ENCODE peak calls at places on chromosomes 13 and 19, in four cellular contexts. C is CD8-positive, alpha-beta T cell; S is heart right ventricle; J is lower lobe of right lung. M is an unnamed sample. For H3K36me3, the result is how much of the 10 kb centered on the place peaks cover.

GRCh38 chr19:14370169-14370998 is 10.9 kb upstream of the ADGRE5 start:
- DNase-seq in S (no peak), J (peak), C (peak), M (no peak)

GRCh38 chr19:18414504-18415176 is 4.6 kb upstream of the SSBP4 start:
- DNase-seq in C (no peak), J (peak), S (no peak), M (no peak)

GRCh38 chr13:90706631-90707030 is 640.9 kb upstream of the MIR17HG start:
- DNase-seq in J (no peak), C (no peak), S (no peak), M (no peak)

GRCh38 chr13:101452519-101453485 is at the start of gene ITGBL1:
- DNase-seq in J (no peak), S (peak), C (no peak), M (no peak)

GRCh38 chr19:39582442-39582841 is 19.9 kb upstream of the LGALS13 start:
- DNase-seq in C (no peak), S (no peak), J (no peak), M (no peak)

GRCh38 chr19:47719047-47719885 is 6.0 kb downstream of the EHD2 start:
- DNase-seq in C (no peak), S (peak), J (peak), M (peak)

GRCh38 chr13:26771796-26772195 is 11.2 kb upstream of the GPR12 start:
- DNase-seq in C (no peak), S (no peak), J (no peak), M (no peak)

GRCh38 chr13:107642841-107643240 is 572.5 kb downstream of the LIG4 start:
- DNase-seq in S (no peak), J (no peak), C (no peak), M (no peak)

GRCh38 chr19:15249560-15249874 is 17.3 kb upstream of the EPHX3 start:
- DNase-seq in S (no peak), C (no peak), J (no peak), M (no peak)

GRCh38 chr13:105543742-105544141 is 991.7 kb downstream of the EFNB2 start:
- DNase-seq in J (no peak), C (no peak), S (no peak), M (no peak)

GRCh38 chr13:35693142-35693784 is 216.8 kb upstream of the MAB21L1 start:
- DNase-seq in J (no peak), S (no peak), C (no peak), M (no peak)

GRCh38 chr19:28039677-28040381 is 1173.1 kb downstream of the UQCRFS1 start:
- DNase-seq in J (no peak), S (no peak), C (no peak), M (no peak)

GRCh38 chr19:3459322-3459881 is 20.9 kb downstream of the SMIM24 start:
- DNase-seq in C (no peak), J (peak), S (peak), M (peak)

GRCh38 chr19:55287361-55288079 is 3.7 kb downstream of the BRSK1 start:
- DNase-seq in S (no peak), J (no peak), C (no peak), M (no peak)

GRCh38 chr19:38434549-38435051 is 1.1 kb downstream of the RYR1 start:
- DNase-seq in C (no peak), J (no peak), S (peak), M (no peak)

GRCh38 chr19:35165200-35166058 is 10.9 kb downstream of the FXYD5 start:
- DNase-seq in S (no peak), C (no peak), J (no peak), M (no peak)

GRCh38 chr19:1076951-1077350 is 10.0 kb downstream of the ARHGAP45 start:
- DNase-seq in J (peak), C (peak), S (peak), M (no peak)

GRCh38 chr13:109454167-109454917 is 332.0 kb downstream of the IRS2 start:
- DNase-seq in J (no peak), S (no peak), C (no peak), M (no peak)

GRCh38 chr19:35207391-35207871 is 21.1 kb downstream of the FAM187B start:
- DNase-seq in J (no peak), C (peak), S (no peak), M (no peak)

GRCh38 chr19:54436031-54436523 is 12.9 kb upstream of the LENG8 start:
- DNase-seq in C (no peak), J (no peak), S (no peak), M (no peak)

GRCh38 chr19:3586124-3586626 is 897 bp downstream of the GIPC3 start:
- DNase-seq in S (no peak), C (peak), J (no peak), M (no peak)

GRCh38 chr13:113283904-113284303 is 13.1 kb upstream of the LAMP1 start:
- DNase-seq in S (no peak), C (no peak), J (no peak), M (no peak)

GRCh38 chr19:6414793-6415591 is 9.6 kb downstream of the KHSRP start:
- DNase-seq in J (no peak), C (no peak), S (no peak), M (no peak)

GRCh38 chr19:10766681-10767201 is 48.9 kb downstream of the DNM2 start:
- DNase-seq in C (no peak), J (no peak), S (peak), M (no peak)

GRCh38 chr13:40597735-40598365 is 68.6 kb downstream of the FOXO1 start:
- DNase-seq in S (no peak), J (peak), C (no peak), M (no peak)

GRCh38 chr19:4896372-4896771 is 6.3 kb downstream of the ARRDC5 start:
- DNase-seq in S (no peak), C (no peak), J (no peak), M (no peak)

GRCh38 chr19:44987148-44987675 is 14.1 kb upstream of the RELB start:
- DNase-seq in C (no peak), S (no peak), J (no peak), M (no peak)

GRCh38 chr13:50153401-50153800 is 138.2 kb downstream of the KCNRG start:
- DNase-seq in C (no peak), J (no peak), S (no peak), M (no peak)

GRCh38 chr19:10353793-10354391 is 14.5 kb upstream of the ICAM3 start:
- DNase-seq in C (peak), J (no peak), S (peak), M (no peak)

GRCh38 chr13:102631198-102631597 is 34.4 kb downstream of the TPP2 start:
- DNase-seq in J (no peak), S (no peak), C (no peak), M (no peak)
- H3K36me3 ChIP-seq in J (half or more), S (half or more), C (half or more), M (under half)

GRCh38 chr13:45721203-45721731 is 19.1 kb downstream of the CBY2 start:
- DNase-seq in J (no peak), C (no peak), S (no peak), M (no peak)

GRCh38 chr13:45715351-45715750 is 13.2 kb downstream of the CBY2 start:
- DNase-seq in C (no peak), J (no peak), S (no peak), M (no peak)

GRCh38 chr13:45717324-45717723 is 15.2 kb downstream of the CBY2 start:
- DNase-seq in J (no peak), C (no peak), S (no peak), M (no peak)

GRCh38 chr13:45718992-45719391 is 16.9 kb downstream of the CBY2 start:
- DNase-seq in J (no peak), S (no peak), C (no peak), M (peak)

GRCh38 chr13:45718063-45718462 is 15.9 kb downstream of the CBY2 start:
- DNase-seq in J (no peak), S (no peak), C (no peak), M (no peak)
- TF ChIP-seq CTCF in J (peak), S (peak), C (peak), M (peak)

GRCh38 chr13:111480503-111480902 is 160.1 kb downstream of the TEX29 start:
- DNase-seq in C (no peak), J (no peak), S (no peak), M (no peak)

GRCh38 chr13:111482126-111482525 is 161.7 kb downstream of the TEX29 start:
- DNase-seq in J (no peak), C (no peak), S (no peak), M (no peak)

GRCh38 chr13:111482806-111483620 is 162.6 kb downstream of the TEX29 start:
- DNase-seq in C (no peak), J (no peak), S (no peak), M (no peak)

GRCh38 chr13:111479412-111479811 is 159.0 kb downstream of the TEX29 start:
- DNase-seq in S (no peak), C (no peak), J (no peak), M (no peak)

GRCh38 chr13:111480976-111481375 is 160.5 kb downstream of the TEX29 start:
- DNase-seq in J (no peak), S (no peak), C (no peak), M (no peak)
- H3K4me3 ChIP-seq in J (no peak), S (no peak), C (no peak), M (no peak)

DNA sequence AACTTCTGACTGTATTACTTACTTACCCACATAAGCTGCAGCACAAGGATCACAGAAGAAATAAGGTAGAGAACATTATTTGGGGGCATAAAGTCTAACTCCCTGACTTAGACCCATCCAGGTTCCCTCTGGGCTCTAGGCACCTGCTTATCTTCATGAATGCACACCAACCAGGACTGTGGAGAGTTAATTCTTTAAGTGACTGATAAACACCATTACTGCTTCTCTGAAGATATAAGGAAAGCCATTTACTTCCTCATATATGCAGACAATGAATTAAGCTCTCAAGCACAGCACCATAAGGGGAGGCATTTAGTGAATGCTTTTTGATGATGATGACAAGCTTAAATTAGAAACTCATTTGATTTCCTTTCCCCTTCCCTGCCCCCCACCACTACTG is 22.5 kb downstream of the OBI1 start:
- DNase-seq in J (no peak), S (no peak), C (no peak), M (no peak)
- H3K36me3 ChIP-seq in J (half or more), S (half or more), C (under half), M (under half)

GRCh38 chr13:75479102-75479501 is 2.9 kb downstream of the TBC1D4 start:
- DNase-seq in S (no peak), J (no peak), C (no peak), M (no peak)

GRCh38 chr13:75482820-75483079 is 781 bp upstream of the TBC1D4 start:
- DNase-seq in S (no peak), J (no peak), C (no peak), M (no peak)

GRCh38 chr13:75480691-75481175 is 1.2 kb downstream of the TBC1D4 start:
- DNase-seq in S (peak), J (peak), C (peak), M (no peak)

GRCh38 chr13:75482070-75482819 is at the start of gene TBC1D4:
- DNase-seq in J (peak), C (peak), S (peak), M (peak)

DNA sequence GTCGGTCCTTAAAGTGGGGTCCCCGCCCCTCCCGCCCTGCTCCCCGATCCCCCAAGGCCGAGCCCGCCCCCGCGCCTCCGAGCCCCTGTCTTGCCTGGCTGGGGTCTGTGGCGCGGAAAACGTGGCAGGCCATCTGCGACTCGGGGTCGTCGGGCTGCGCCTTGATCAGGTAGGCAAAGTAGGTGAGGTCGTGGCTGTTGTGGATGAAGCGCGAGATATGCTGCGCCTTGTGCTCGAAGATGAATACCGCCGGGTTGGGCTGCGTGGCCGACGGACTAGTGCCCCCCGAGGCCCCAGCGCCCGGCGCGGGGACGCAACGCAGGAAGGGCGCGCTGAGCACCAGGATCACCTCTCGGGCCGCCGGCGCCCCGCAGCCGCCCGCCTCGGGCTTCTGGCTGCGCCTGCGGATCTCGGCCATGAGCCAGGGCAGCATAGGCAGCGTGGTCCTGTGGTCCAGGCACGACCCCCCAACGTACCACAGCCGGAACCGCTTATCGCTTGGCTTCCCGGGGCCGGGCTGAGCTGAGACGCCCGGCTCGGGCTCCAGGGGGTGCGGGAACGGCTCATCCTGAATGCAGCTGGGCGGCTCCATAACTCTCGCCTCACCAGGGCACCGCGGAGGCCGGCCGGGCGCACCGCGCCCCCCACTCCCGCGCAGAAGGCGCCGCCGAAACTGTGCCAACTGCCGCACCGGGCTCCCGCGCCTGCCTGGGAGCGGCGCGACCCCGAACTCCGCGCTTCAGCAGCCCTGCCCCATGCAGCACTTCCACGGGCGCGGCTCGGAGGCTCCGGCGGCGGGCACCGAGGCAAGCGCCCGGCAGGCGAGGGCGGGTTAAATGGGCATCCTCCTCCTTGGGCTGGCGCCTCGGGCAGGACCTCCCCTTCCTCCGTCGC is 546 bp downstream of the TBC1D4 start:
- DNase-seq in S (peak), J (peak), C (peak), M (no peak)
- TF ChIP-seq CTCF in S (no peak), J (no peak), C (no peak), M (no peak)

DNA sequence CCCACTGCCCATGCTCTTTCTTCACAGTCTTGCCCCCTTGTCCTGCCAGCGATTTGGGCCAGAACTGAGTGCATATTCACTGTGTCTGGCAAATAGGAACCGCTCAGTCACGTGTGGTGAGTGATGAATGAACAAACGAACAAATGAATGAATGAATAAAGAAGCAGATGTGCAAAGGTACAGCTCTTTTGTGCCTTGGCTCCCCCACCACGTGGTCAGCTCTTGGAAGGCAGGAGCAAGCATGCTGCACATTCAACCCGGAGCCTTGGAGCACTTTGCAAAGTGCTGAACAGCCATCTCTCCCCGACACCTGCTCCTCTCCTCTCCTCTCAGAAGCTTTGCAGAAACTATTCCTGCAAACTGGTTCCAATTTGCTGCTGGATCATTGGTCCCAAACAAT is 52.4 kb downstream of the LATS2 start:
- DNase-seq in S (no peak), J (no peak), C (no peak), M (no peak)
- H3K4me3 ChIP-seq in S (no peak), J (no peak), C (no peak), M (no peak)

GRCh38 chr19:57757941-57758340 is 11.3 kb downstream of the ZNF776 start:
- DNase-seq in S (no peak), J (no peak), C (no peak), M (no peak)
- H3K36me3 ChIP-seq in S (half or more), J (half or more), C (under half), M (under half)

GRCh38 chr19:42634409-42635232 is 39.9 kb upstream of the CEACAM8 start:
- DNase-seq in C (no peak), S (no peak), J (no peak), M (no peak)
- TF ChIP-seq CTCF in C (no peak), S (peak), J (peak), M (peak)

GRCh38 chr13:95644611-95645052 is at the start of gene DZIP1:
- DNase-seq in C (no peak), S (peak), J (peak), M (no peak)
- H3K4me3 ChIP-seq in C (no peak), S (peak), J (peak), M (peak)